ENCODE peak calls at places on chromosomes 16 and 17, in five cellular contexts. One of them, this sample, is unnamed.

GRCh38 chr17:80063815-80064585 is 27.6 kb downstream of the CCDC40 start:
- DNase-seq in HL-60: peak; percentile 41
- DNase-seq in activated CD4-positive, alpha-beta T cell treated with anti-CD3 and anti-CD28 coated beads, Interleukin-2, amount 50 U/mL, for 1 hour: no peak
- DNase-seq in NCI-H2227 treated with DMSO at 0.1 percent for 48 hours: no peak
- DNase-seq in stimulated activated CD4-positive, alpha-beta T cell treated with anti-CD3 and anti-CD28 coated beads, Interleukin-1b, Interleukin-23, amount 100 ng/mL, for 24 hours: no peak
- DNase-seq in this sample: no peak

GRCh38 chr16:69932228-69932627 is 18.9 kb upstream of the CLEC18A start:
- DNase-seq in stimulated activated CD4-positive, alpha-beta T cell treated with anti-CD3 and anti-CD28 coated beads, Interleukin-1b, Interleukin-23, amount 100 ng/mL, for 24 hours: no peak
- DNase-seq in NCI-H2227 treated with DMSO at 0.1 percent for 48 hours: no peak
- DNase-seq in HL-60: no peak
- DNase-seq in activated CD4-positive, alpha-beta T cell treated with anti-CD3 and anti-CD28 coated beads, Interleukin-2, amount 50 U/mL, for 1 hour: no peak
- DNase-seq in this sample: no peak

GRCh38 chr17:10290046-10290445 is 82.8 kb downstream of the MYH13 start:
- DNase-seq in HL-60: no peak
- DNase-seq in NCI-H2227 treated with DMSO at 0.1 percent for 48 hours: no peak
- DNase-seq in activated CD4-positive, alpha-beta T cell treated with anti-CD3 and anti-CD28 coated beads, Interleukin-2, amount 50 U/mL, for 1 hour: no peak
- DNase-seq in stimulated activated CD4-positive, alpha-beta T cell treated with anti-CD3 and anti-CD28 coated beads, Interleukin-1b, Interleukin-23, amount 100 ng/mL, for 24 hours: no peak
- DNase-seq in this sample: no peak

GRCh38 chr17:75102385-75102821 is 7.4 kb upstream of the ARMC7 start:
- DNase-seq in NCI-H2227 treated with DMSO at 0.1 percent for 48 hours: no peak
- DNase-seq in stimulated activated CD4-positive, alpha-beta T cell treated with anti-CD3 and anti-CD28 coated beads, Interleukin-1b, Interleukin-23, amount 100 ng/mL, for 24 hours: no peak
- DNase-seq in activated CD4-positive, alpha-beta T cell treated with anti-CD3 and anti-CD28 coated beads, Interleukin-2, amount 50 U/mL, for 1 hour: no peak
- DNase-seq in HL-60: no peak
- DNase-seq in this sample: no peak

GRCh38 chr16:89472711-89473075 is 17.7 kb downstream of the ANKRD11 start:
- DNase-seq in HL-60: no peak
- DNase-seq in NCI-H2227 treated with DMSO at 0.1 percent for 48 hours: no peak
- DNase-seq in activated CD4-positive, alpha-beta T cell treated with anti-CD3 and anti-CD28 coated beads, Interleukin-2, amount 50 U/mL, for 1 hour: no peak
- DNase-seq in stimulated activated CD4-positive, alpha-beta T cell treated with anti-CD3 and anti-CD28 coated beads, Interleukin-1b, Interleukin-23, amount 100 ng/mL, for 24 hours: no peak
- DNase-seq in this sample: no peak

GRCh38 chr16:57191056-57191536 is 5.0 kb downstream of the RSPRY1 start:
- DNase-seq in stimulated activated CD4-positive, alpha-beta T cell treated with anti-CD3 and anti-CD28 coated beads, Interleukin-1b, Interleukin-23, amount 100 ng/mL, for 24 hours: no peak
- DNase-seq in NCI-H2227 treated with DMSO at 0.1 percent for 48 hours: no peak
- DNase-seq in HL-60: no peak
- DNase-seq in activated CD4-positive, alpha-beta T cell treated with anti-CD3 and anti-CD28 coated beads, Interleukin-2, amount 50 U/mL, for 1 hour: no peak
- DNase-seq in this sample: no peak

GRCh38 chr17:59366040-59366757 is 34.7 kb downstream of the YPEL2 start:
- DNase-seq in stimulated activated CD4-positive, alpha-beta T cell treated with anti-CD3 and anti-CD28 coated beads, Interleukin-1b, Interleukin-23, amount 100 ng/mL, for 24 hours: no peak
- DNase-seq in activated CD4-positive, alpha-beta T cell treated with anti-CD3 and anti-CD28 coated beads, Interleukin-2, amount 50 U/mL, for 1 hour: no peak
- DNase-seq in HL-60: no peak
- DNase-seq in NCI-H2227 treated with DMSO at 0.1 percent for 48 hours: no peak
- DNase-seq in this sample: no peak

GRCh38 chr17:40355804-40356758 is 8.5 kb downstream of the GJD3 start:
- DNase-seq in activated CD4-positive, alpha-beta T cell treated with anti-CD3 and anti-CD28 coated beads, Interleukin-2, amount 50 U/mL, for 1 hour: no peak
- DNase-seq in stimulated activated CD4-positive, alpha-beta T cell treated with anti-CD3 and anti-CD28 coated beads, Interleukin-1b, Interleukin-23, amount 100 ng/mL, for 24 hours: no peak
- DNase-seq in NCI-H2227 treated with DMSO at 0.1 percent for 48 hours: no peak
- DNase-seq in HL-60: no peak
- DNase-seq in this sample: no peak

GRCh38 chr17:38879878-38880727 is 10.2 kb downstream of the LASP1 start:
- DNase-seq in HL-60: no peak
- DNase-seq in stimulated activated CD4-positive, alpha-beta T cell treated with anti-CD3 and anti-CD28 coated beads, Interleukin-1b, Interleukin-23, amount 100 ng/mL, for 24 hours: no peak
- DNase-seq in activated CD4-positive, alpha-beta T cell treated with anti-CD3 and anti-CD28 coated beads, Interleukin-2, amount 50 U/mL, for 1 hour: no peak
- DNase-seq in NCI-H2227 treated with DMSO at 0.1 percent for 48 hours: no peak
- DNase-seq in this sample: no peak

GRCh38 chr17:42608692-42609181 is 437 bp downstream of the RETREG3 start:
- DNase-seq in HL-60: peak; percentile 38
- DNase-seq in activated CD4-positive, alpha-beta T cell treated with anti-CD3 and anti-CD28 coated beads, Interleukin-2, amount 50 U/mL, for 1 hour: peak; percentile 18
- DNase-seq in NCI-H2227 treated with DMSO at 0.1 percent for 48 hours: no peak
- DNase-seq in stimulated activated CD4-positive, alpha-beta T cell treated with anti-CD3 and anti-CD28 coated beads, Interleukin-1b, Interleukin-23, amount 100 ng/mL, for 24 hours: no peak
- DNase-seq in this sample: no peak

GRCh38 chr16:576197-576822 is 6.5 kb downstream of the PIGQ start:
- DNase-seq in stimulated activated CD4-positive, alpha-beta T cell treated with anti-CD3 and anti-CD28 coated beads, Interleukin-1b, Interleukin-23, amount 100 ng/mL, for 24 hours: no peak
- DNase-seq in HL-60: no peak
- DNase-seq in NCI-H2227 treated with DMSO at 0.1 percent for 48 hours: no peak
- DNase-seq in activated CD4-positive, alpha-beta T cell treated with anti-CD3 and anti-CD28 coated beads, Interleukin-2, amount 50 U/mL, for 1 hour: no peak
- DNase-seq in this sample: no peak

GRCh38 chr17:19338031-19338990 is 24.2 kb downstream of the B9D1 start:
- DNase-seq in HL-60: no peak
- DNase-seq in stimulated activated CD4-positive, alpha-beta T cell treated with anti-CD3 and anti-CD28 coated beads, Interleukin-1b, Interleukin-23, amount 100 ng/mL, for 24 hours: peak; percentile 18
- DNase-seq in activated CD4-positive, alpha-beta T cell treated with anti-CD3 and anti-CD28 coated beads, Interleukin-2, amount 50 U/mL, for 1 hour: peak; percentile 64
- DNase-seq in NCI-H2227 treated with DMSO at 0.1 percent for 48 hours: no peak
- DNase-seq in this sample: no peak

GRCh38 chr17:32876414-32877163 is at the start of gene MYO1D:
- DNase-seq in NCI-H2227 treated with DMSO at 0.1 percent for 48 hours: peak; percentile 15
- DNase-seq in stimulated activated CD4-positive, alpha-beta T cell treated with anti-CD3 and anti-CD28 coated beads, Interleukin-1b, Interleukin-23, amount 100 ng/mL, for 24 hours: peak; percentile 42
- DNase-seq in activated CD4-positive, alpha-beta T cell treated with anti-CD3 and anti-CD28 coated beads, Interleukin-2, amount 50 U/mL, for 1 hour: peak; percentile 69
- DNase-seq in HL-60: no peak
- DNase-seq in this sample: no peak

GRCh38 chr17:57379237-57380054 is 123.1 kb downstream of the MSI2 start:
- DNase-seq in activated CD4-positive, alpha-beta T cell treated with anti-CD3 and anti-CD28 coated beads, Interleukin-2, amount 50 U/mL, for 1 hour: no peak
- DNase-seq in HL-60: no peak
- DNase-seq in stimulated activated CD4-positive, alpha-beta T cell treated with anti-CD3 and anti-CD28 coated beads, Interleukin-1b, Interleukin-23, amount 100 ng/mL, for 24 hours: no peak
- DNase-seq in NCI-H2227 treated with DMSO at 0.1 percent for 48 hours: peak; percentile 49
- DNase-seq in this sample: no peak